ENCODE peak calls at places on chromosome 3, in five cellular contexts. A is activated T-helper 1 cell treated with anti-CD3 and anti-CD28 coated beads, Interleukin-2, amount 50 U/mL, for 16 hours; S is stimulated activated CD4-positive, alpha-beta T cell treated with anti-CD3 and anti-CD28 coated beads, Interleukin-4, amount 100 ng/mL, for 4 hours; Y is NCI-H446; X is GM04504. H is an unnamed sample.

GRCh38 chr3:106379251-106379750 is 510.5 kb upstream of the CBLB start:
- DNase-seq in A (no peak), X (no peak), Y (no peak), S (no peak), H (peak)

GRCh38 chr3:21170964-21171363 is 580.0 kb downstream of the ZNF385D start:
- DNase-seq in A (no peak), X (no peak), S (no peak), Y (no peak), H (no peak)

GRCh38 chr3:167851171-167851570 is 115.7 kb downstream of the SERPINI1 start:
- DNase-seq in Y (no peak), A (no peak), S (no peak), X (no peak), H (no peak)

GRCh38 chr3:186144257-186144656 is 35.4 kb upstream of the ETV5 start:
- DNase-seq in A (no peak), Y (no peak), S (no peak), X (no peak), H (no peak)

GRCh38 chr3:56839784-56840724 is 38.3 kb upstream of the ARHGEF3 start:
- DNase-seq in Y (no peak), X (peak), S (no peak), A (no peak), H (no peak)

GRCh38 chr3:9080165-9080564 is 116.9 kb upstream of the RAD18 start:
- DNase-seq in Y (no peak), X (no peak), S (no peak), A (no peak), H (no peak)

GRCh38 chr3:188043891-188044290 is 110.1 kb upstream of the LPP start:
- DNase-seq in Y (no peak), A (no peak), X (no peak), S (no peak), H (no peak)

GRCh38 chr3:98657429-98657828 is 64.0 kb upstream of the CPOX start:
- DNase-seq in A (peak), S (peak), X (no peak), Y (no peak), H (no peak)

GRCh38 chr3:135779590-135780235 is 185.8 kb upstream of the PPP2R3A start:
- DNase-seq in Y (no peak), A (no peak), S (no peak), X (no peak), H (no peak)

GRCh38 chr3:98855811-98856400 is 45.6 kb downstream of the DCBLD2 start:
- DNase-seq in X (peak), Y (peak), S (no peak), A (no peak), H (peak)

GRCh38 chr3:54621181-54621580 is 306.7 kb downstream of the LRTM1 start:
- DNase-seq in X (no peak), S (no peak), Y (no peak), A (no peak), H (no peak)

GRCh38 chr3:126274735-126275734 is 82.2 kb downstream of the KLF15 start:
- DNase-seq in Y (no peak), S (no peak), X (no peak), A (no peak), H (no peak)

GRCh38 chr3:62039584-62039983 is 333.8 kb downstream of the FEZF2 start:
- DNase-seq in S (no peak), X (no peak), A (no peak), Y (no peak), H (no peak)

GRCh38 chr3:123869165-123869564 is 15.0 kb downstream of the MYLK start:
- DNase-seq in S (no peak), A (no peak), X (no peak), Y (no peak), H (no peak)

GRCh38 chr3:103365467-103365866 is 930.7 kb downstream of the ZPLD1 start:
- DNase-seq in Y (no peak), S (no peak), A (no peak), X (no peak), H (no peak)

GRCh38 chr3:111963424-111963823 is 15.4 kb upstream of the ABHD10 start:
- DNase-seq in X (peak), S (no peak), Y (no peak), A (no peak), H (no peak)

GRCh38 chr3:42556089-42556632 is 25.6 kb downstream of the SEC22C start:
- DNase-seq in A (no peak), S (peak), Y (no peak), X (no peak), H (no peak)

GRCh38 chr3:94069242-94069813 is 6.5 kb downstream of the NSUN3 start:
- DNase-seq in S (no peak), X (peak), Y (no peak), A (no peak), H (no peak)

GRCh38 chr3:172815857-172816256 is 65.3 kb downstream of the ECT2 start:
- DNase-seq in Y (no peak), S (no peak), A (no peak), X (no peak), H (no peak)

GRCh38 chr3:20073683-20074082 is 33.4 kb downstream of the KAT2B start:
- DNase-seq in X (no peak), S (no peak), Y (no peak), A (no peak), H (no peak)

GRCh38 chr3:118543823-118544222 is 490.8 kb downstream of the IGSF11 start:
- DNase-seq in A (no peak), X (no peak), S (no peak), Y (no peak), H (no peak)

GRCh38 chr3:13492048-13492447 is 11.9 kb downstream of the HDAC11 start:
- DNase-seq in S (no peak), Y (no peak), X (no peak), A (no peak), H (no peak)

GRCh38 chr3:89560546-89560945 is 453.1 kb downstream of the EPHA3 start:
- DNase-seq in X (no peak), A (no peak), Y (no peak), S (no peak), H (no peak)

GRCh38 chr3:66439666-66440344 is 61.0 kb downstream of the LRIG1 start:
- DNase-seq in S (no peak), X (no peak), A (no peak), Y (no peak), H (no peak)

GRCh38 chr3:64248247-64248646 is 23.0 kb upstream of the PRICKLE2 start:
- DNase-seq in A (no peak), Y (no peak), S (no peak), X (no peak), H (no peak)

GRCh38 chr3:186598108-186598784 is 14.6 kb upstream of the AHSG start:
- DNase-seq in X (no peak), S (no peak), A (no peak), Y (no peak), H (peak)

GRCh38 chr3:169052465-169053302 is 610.8 kb downstream of the MECOM start:
- DNase-seq in Y (no peak), A (no peak), S (no peak), X (no peak), H (no peak)

GRCh38 chr3:40120816-40121215 is 188.7 kb upstream of the EIF1B start:
- DNase-seq in A (no peak), S (no peak), X (peak), Y (no peak), H (peak)

H was measured in epithelial cell of proximal tubule.